ENCODE peak calls at places on chromosomes 16 and 17, in seven cellular contexts. W, A, L, V, N, Y and U are unnamed samples.

GRCh38 chr16:88468289-88469129 is 15.4 kb downstream of the ZFPM1 start:
- DNase-seq in W (no peak), N (no peak), L (no peak), Y (no peak), A (no peak), V (no peak), U (peak)

GRCh38 chr17:35243459-35244204 is 760 bp downstream of the SLFN5 start:
- DNase-seq in Y (peak), L (peak), V (peak), W (no peak), A (peak), N (no peak), U (peak)

GRCh38 chr16:58118801-58119508 is 10.2 kb downstream of the CFAP20 start:
- DNase-seq in A (no peak), N (no peak), V (no peak), Y (no peak), W (no peak), L (no peak), U (no peak)

GRCh38 chr16:12611006-12611477 is 192.6 kb downstream of the CPPED1 start:
- DNase-seq in V (no peak), L (no peak), A (no peak), Y (no peak), N (no peak), W (no peak), U (no peak)

GRCh38 chr17:79023886-79024771 is at the start of gene C1QTNF1:
- DNase-seq in Y (peak), N (no peak), W (no peak), L (no peak), A (peak), V (peak), U (peak)

GRCh38 chr17:43334744-43335400 is 63.9 kb upstream of the ARL4D start:
- DNase-seq in V (no peak), Y (no peak), W (no peak), N (no peak), L (no peak), A (no peak), U (no peak)

GRCh38 chr17:27477971-27478684 is 21.9 kb downstream of the KSR1 start:
- DNase-seq in Y (no peak), A (no peak), W (no peak), N (no peak), V (no peak), L (no peak), U (no peak)

GRCh38 chr16:10385725-10386516 is at the start of gene ATF7IP2:
- DNase-seq in Y (peak), L (peak), N (peak), W (peak), A (peak), V (peak), U (peak)

GRCh38 chr17:36934759-36935630 is 2.3 kb upstream of the LHX1 start:
- DNase-seq in L (no peak), Y (no peak), V (no peak), W (no peak), N (no peak), A (peak), U (no peak)

GRCh38 chr16:72126429-72126765 is 32.8 kb downstream of the DHX38 start:
- DNase-seq in A (no peak), L (no peak), V (peak), Y (no peak), W (no peak), N (no peak), U (no peak)